ENCODE peak calls at places on chromosome X, in ten cellular contexts. C is AG04449, X is kidney epithelial cell, A is transverse colon, N is OCI-LY7, W is tibial nerve, S is PC-9, V is right atrium auricular region, T is lower leg skin, Y is testis. D is an unnamed sample.
A peak's percentile ranks its signal among the peaks of the same experiment; 100 is the strongest.

GRCh38 chrX:11272290-11272689 is 20.9 kb upstream of the AMELX start:
- DNase-seq in C (no peak), X (no peak), A (no peak), N (no peak), W (no peak), S (no peak), V (no peak), T (no peak), Y (no peak), D (no peak)

GRCh38 chrX:123731987-123732678 is 719 bp downstream of the THOC2 start:
- DNase-seq in C (no peak), X (no peak), A (peak; percentile 16), N (no peak), W (no peak), S (no peak), V (no peak), T (no peak), Y (peak; percentile 23), D (no peak)

GRCh38 chrX:31058284-31058683 is 13.6 kb downstream of the FTHL17 start:
- DNase-seq in C (no peak), X (no peak), A (no peak), N (no peak), W (no peak), S (no peak), V (no peak), T (no peak), Y (no peak), D (no peak)

GRCh38 chrX:55521687-55522086 is 32.0 kb upstream of the USP51 start:
- DNase-seq in C (no peak), X (no peak), A (no peak), N (no peak), W (no peak), S (no peak), V (no peak), T (no peak), Y (no peak), D (no peak)

GRCh38 chrX:132364313-132364712 is 124.5 kb downstream of the MBNL3 start:
- DNase-seq in C (no peak), X (no peak), A (no peak), N (no peak), W (no peak), S (no peak), V (no peak), T (peak; percentile 21), Y (no peak), D (no peak)

GRCh38 chrX:108419401-108419800 is 18.8 kb downstream of the COL4A6 start:
- DNase-seq in C (no peak), X (no peak), A (no peak), N (no peak), W (no peak), S (no peak), V (no peak), T (no peak), Y (no peak), D (no peak)

GRCh38 chrX:138710311-138710791 is 1.2 kb downstream of the FGF13 start:
- DNase-seq in C (no peak), X (no peak), A (no peak), N (no peak), W (no peak), S (no peak), V (no peak), T (no peak), Y (peak; percentile 22), D (no peak)

GRCh38 chrX:23729214-23729613 is 13.9 kb downstream of the ACOT9 start:
- DNase-seq in C (no peak), X (no peak), A (no peak), N (no peak), W (no peak), S (no peak), V (no peak), T (no peak), Y (no peak), D (no peak)

GRCh38 chrX:39905475-39905889 is 192.3 kb downstream of the BCOR start:
- DNase-seq in C (no peak), X (no peak), A (peak; percentile 59), N (no peak), W (no peak), S (no peak), V (no peak), T (no peak), Y (peak; percentile 15), D (peak; percentile 15)

GRCh38 chrX:136251042-136251991 is at the start of gene MAP7D3:
- DNase-seq in C (no peak), X (no peak), A (peak; percentile 64), N (peak; percentile 76), W (peak; percentile 32), S (peak; percentile 73), V (no peak), T (no peak), Y (peak; percentile 70), D (no peak)

GRCh38 chrX:44975666-44976263 is 102.8 kb downstream of the KDM6A start:
- DNase-seq in C (no peak), X (no peak), A (no peak), N (peak; percentile 3), W (no peak), S (no peak), V (no peak), T (no peak), Y (no peak), D (no peak)

GRCh38 chrX:118536204-118536603 is 40.6 kb downstream of the DOCK11 start:
- DNase-seq in C (no peak), X (no peak), A (no peak), N (no peak), W (no peak), S (no peak), V (no peak), T (no peak), Y (no peak), D (no peak)
- H3K4me3 ChIP-seq in C (no peak overlapping the region), X (no peak overlapping the region), A (no peak overlapping the region), N (peak overlapping the region; percentile 40), W (no peak overlapping the region), S (no peak overlapping the region), V (no peak overlapping the region), T (no peak overlapping the region), Y (no peak overlapping the region), D (no peak overlapping the region)

DNA sequence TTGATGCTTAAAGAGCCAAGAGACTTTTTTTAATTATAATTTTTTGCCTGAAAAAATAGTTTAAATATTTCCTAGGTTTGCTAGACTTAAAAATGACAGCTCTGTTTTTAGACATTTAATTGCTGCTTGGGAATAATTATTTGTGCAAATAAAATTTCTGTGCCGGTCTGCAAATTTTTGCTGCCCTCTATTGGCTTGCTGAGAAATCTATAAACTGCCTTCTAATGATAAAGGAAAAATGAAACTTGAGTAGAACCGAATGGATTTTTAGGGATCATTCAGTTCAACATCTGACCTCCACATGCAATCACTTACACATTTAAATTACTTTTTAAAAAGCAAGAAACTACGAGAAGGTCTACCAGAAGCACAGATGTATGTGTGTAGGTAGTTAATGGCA is 434.0 kb downstream of the FAM133A start:
- DNase-seq in C (no peak), X (no peak), A (no peak), N (no peak), W (no peak), S (no peak), V (no peak), T (no peak), Y (no peak), D (no peak)
- TF ChIP-seq CTCF in C (no peak), X (no peak), A (no peak), N (peak; percentile 14), W (peak; percentile 18), S (no peak), V (no peak), T (no peak), Y (no peak), D (peak; percentile 20)

DNA sequence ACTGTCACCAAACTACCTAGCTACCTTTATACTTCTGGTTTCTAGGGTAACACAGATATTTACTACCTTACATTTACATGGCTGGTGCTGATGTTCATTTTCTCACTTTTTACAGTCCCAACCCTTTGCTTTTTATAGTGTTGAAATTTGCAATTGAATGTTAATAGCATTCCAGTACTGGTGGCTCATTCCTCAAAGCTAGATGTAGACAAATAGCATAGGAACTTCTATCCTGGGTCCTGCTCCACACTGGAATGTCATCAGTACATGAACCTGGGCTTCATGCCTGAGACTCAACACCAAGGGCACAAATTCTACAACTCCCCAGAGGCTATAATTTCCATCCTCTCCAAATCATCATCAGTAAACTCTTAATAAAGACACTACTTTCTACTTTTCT is 10.3 kb upstream of the TRMT2B start:
- DNase-seq in C (peak; percentile 21), X (no peak), A (no peak), N (no peak), W (no peak), S (no peak), V (no peak), T (no peak), Y (no peak), D (no peak)
- H3K4me3 ChIP-seq in C (no peak overlapping the region), X (no peak overlapping the region), A (no peak overlapping the region), N (no peak overlapping the region), W (no peak overlapping the region), S (no peak overlapping the region), V (no peak overlapping the region), T (no peak overlapping the region), Y (no peak overlapping the region), D (no peak overlapping the region)

GRCh38 chrX:70960728-70961127 is 29.8 kb upstream of the SLC7A3 start:
- DNase-seq in C (no peak), X (no peak), A (no peak), N (no peak), W (no peak), S (no peak), V (no peak), T (no peak), Y (no peak), D (no peak)
- TF ChIP-seq CTCF in C (no peak), X (no peak), A (no peak), N (peak; percentile 36), W (no peak), S (no peak), V (no peak), T (no peak), Y (no peak), D (peak; percentile 40)

DNA sequence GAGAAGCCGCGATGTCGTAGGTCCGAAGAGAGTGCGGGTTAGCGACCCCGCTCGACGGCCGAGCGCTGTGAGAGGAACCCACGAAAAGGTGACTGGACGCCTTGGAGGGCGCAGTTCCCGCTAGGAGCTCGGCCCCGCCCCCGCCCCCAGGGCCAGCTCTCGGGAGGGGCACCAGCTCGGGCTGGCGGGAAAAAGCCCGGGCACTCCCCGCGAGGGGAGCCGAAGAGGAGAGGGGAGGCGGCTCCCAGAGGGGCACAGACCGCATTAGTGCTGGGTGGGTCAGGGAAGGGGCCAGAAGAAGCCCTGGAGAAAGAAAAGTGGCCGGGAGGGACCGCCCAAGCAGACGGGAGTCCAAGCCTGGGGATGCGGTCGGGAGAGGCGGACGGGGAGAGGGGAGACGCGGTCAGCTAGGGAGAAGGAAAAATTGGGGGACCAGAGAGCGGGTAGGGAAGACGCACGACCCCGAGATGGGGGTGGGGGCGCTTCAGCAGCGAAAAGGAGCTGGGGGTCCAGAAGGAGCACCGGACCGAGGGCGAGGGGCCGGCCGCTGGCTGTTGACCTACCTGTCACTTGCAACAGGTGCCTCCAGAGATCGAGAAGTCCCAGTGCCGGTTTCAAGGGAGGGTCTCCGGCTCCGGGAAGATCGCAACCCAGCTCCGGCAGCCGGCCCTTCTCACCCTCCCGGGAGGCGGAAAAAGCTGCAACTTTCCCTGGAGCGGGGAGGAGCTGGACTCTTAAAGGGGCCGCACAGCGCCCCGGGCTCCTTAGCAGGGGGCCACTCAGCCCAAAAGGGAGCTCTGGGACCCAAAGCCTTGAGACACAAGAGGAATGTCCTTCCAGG is at the start of gene SYTL4:
- DNase-seq in C (no peak), X (no peak), A (peak; percentile 42), N (no peak), W (peak; percentile 28), S (no peak), V (no peak), T (no peak), Y (peak; percentile 54), D (no peak)
- H3K4me3 ChIP-seq in C (peak within 1 kb of the TSS; percentile 70), X (peak within 1 kb of the TSS; percentile 73), A (peak within 1 kb of the TSS; percentile 80), N (no peak within 1 kb of the TSS), W (peak within 1 kb of the TSS; percentile 78), S (peak within 1 kb of the TSS; percentile 77), V (peak within 1 kb of the TSS; percentile 63), T (peak within 1 kb of the TSS; percentile 55), Y (peak within 1 kb of the TSS; percentile 70), D (peak within 1 kb of the TSS; percentile 78)

D was measured in epithelial cell of proximal tubule.